ENCODE peak calls at places on chromosomes 4 and X, in eight cellular contexts. A is neural progenitor cell, X is cardiac muscle cell, L is natural killer cell, G is breast epithelium, F is nephron progenitor cell, K is astrocyte of the cerebellum, O is glutamatergic neuron. J is an unnamed sample.

GRCh38 chrX:47573334-47574095 is 8.7 kb upstream of the TIMP1 start:
- DNase-seq in A (peak), X (peak), L (no peak), G (no peak), F (peak), K (no peak), O (no peak), J (no peak)

GRCh38 chr4:76388160-76388908 is 32.6 kb downstream of the CCDC158 start:
- DNase-seq in A (no peak), X (peak), L (no peak), G (no peak), F (no peak), K (no peak), O (no peak), J (no peak)

GRCh38 chr4:77073106-77073858 is 2.5 kb downstream of the CCNI start:
- DNase-seq in A (no peak), X (peak), L (no peak), G (no peak), F (no peak), K (no peak), O (no peak), J (no peak)

GRCh38 chrX:129792586-129793291 is 13.0 kb downstream of the SASH3 start:
- DNase-seq in A (no peak), X (no peak), L (no peak), G (no peak), F (no peak), K (no peak), O (no peak), J (no peak)

GRCh38 chr4:95546866-95547707 is 1.7 kb downstream of the UNC5C start:
- DNase-seq in A (peak), X (no peak), L (no peak), G (no peak), F (peak), K (no peak), O (peak), J (no peak)

GRCh38 chr4:53012738-53013137 is 150.6 kb downstream of the RASL11B start:
- DNase-seq in A (no peak), X (peak), L (no peak), G (no peak), F (no peak), K (no peak), O (no peak), J (no peak)

GRCh38 chr4:2811830-2812599 is 19.1 kb downstream of the SH3BP2 start:
- DNase-seq in A (peak), X (peak), L (peak), G (no peak), F (peak), K (no peak), O (peak), J (no peak)

GRCh38 chrX:45428816-45429215 is 228.1 kb upstream of the DIPK2B start:
- DNase-seq in A (no peak), X (peak), L (no peak), G (no peak), F (no peak), K (peak), O (no peak), J (no peak)

GRCh38 chrX:6645216-6645615 is 110.3 kb upstream of the VCX3A start:
- DNase-seq in A (no peak), X (no peak), L (no peak), G (no peak), F (no peak), K (no peak), O (no peak), J (no peak)

GRCh38 chrX:28016823-28017222 is 35.6 kb upstream of the DCAF8L1 start:
- DNase-seq in A (no peak), X (no peak), L (no peak), G (no peak), F (no peak), K (no peak), O (no peak), J (no peak)

GRCh38 chr4:14583752-14584151 is 418.5 kb upstream of the CPEB2 start:
- DNase-seq in A (no peak), X (no peak), L (no peak), G (no peak), F (no peak), K (no peak), O (no peak), J (no peak)

GRCh38 chr4:138953962-138954371 is 61.6 kb upstream of the NOCT start:
- DNase-seq in A (no peak), X (peak), L (no peak), G (peak), F (no peak), K (peak), O (no peak), J (peak)

GRCh38 chr4:36241771-36242170 is 2.5 kb downstream of the ARAP2 start:
- DNase-seq in A (no peak), X (no peak), L (no peak), G (no peak), F (no peak), K (no peak), O (no peak), J (no peak)

GRCh38 chr4:154741877-154742851 is 1.6 kb upstream of the LRAT start:
- DNase-seq in A (peak), X (peak), L (no peak), G (no peak), F (peak), K (no peak), O (peak), J (no peak)

GRCh38 chr4:7719354-7720174 is 220.1 kb downstream of the AFAP1 start:
- DNase-seq in A (peak), X (peak), L (peak), G (no peak), F (peak), K (no peak), O (peak), J (no peak)

GRCh38 chr4:135249006-135249405 is 1047.4 kb upstream of the PABPC4L start:
- DNase-seq in A (peak), X (no peak), L (no peak), G (no peak), F (no peak), K (no peak), O (no peak), J (no peak)

GRCh38 chrX:103212749-103213457 is 2.0 kb upstream of the BEX4 start:
- DNase-seq in A (no peak), X (no peak), L (no peak), G (no peak), F (no peak), K (no peak), O (no peak), J (no peak)

GRCh38 chrX:103215037-103215767 is at the start of gene BEX4:
- DNase-seq in A (peak), X (peak), L (peak), G (peak), F (peak), K (peak), O (peak), J (peak)

GRCh38 chrX:103210056-103210455 is 4.9 kb upstream of the BEX4 start:
- DNase-seq in A (no peak), X (no peak), L (no peak), G (no peak), F (no peak), K (no peak), O (no peak), J (no peak)

GRCh38 chrX:103215768-103216085 is 819 bp downstream of the BEX4 start:
- DNase-seq in A (no peak), X (peak), L (no peak), G (no peak), F (no peak), K (no peak), O (no peak), J (no peak)

GRCh38 chrX:103211012-103211715 is 3.7 kb upstream of the BEX4 start:
- DNase-seq in A (peak), X (peak), L (no peak), G (no peak), F (peak), K (peak), O (peak), J (no peak)
- TF ChIP-seq CTCF in A (peak), X (peak), L (peak), G (no peak), F (peak), K (peak), O (no peak), J (peak)

GRCh38 chr4:72295966-72296557 is 264.3 kb downstream of the NPFFR2 start:
- DNase-seq in A (peak), X (peak), L (no peak), G (no peak), F (peak), K (peak), O (no peak), J (peak)
- TF ChIP-seq CTCF in A (peak), X (peak), L (no peak), G (peak), F (peak), K (peak), O (peak), J (peak)

GRCh38 chr4:16585053-16585452 is 313.4 kb downstream of the LDB2 start:
- DNase-seq in A (no peak), X (no peak), L (no peak), G (no peak), F (no peak), K (no peak), O (no peak), J (no peak)

GRCh38 chr4:16581117-16581516 is 317.3 kb downstream of the LDB2 start:
- DNase-seq in A (no peak), X (no peak), L (no peak), G (no peak), F (no peak), K (no peak), O (no peak), J (no peak)

GRCh38 chr4:16583764-16584163 is 314.7 kb downstream of the LDB2 start:
- DNase-seq in A (no peak), X (peak), L (no peak), G (no peak), F (no peak), K (no peak), O (no peak), J (no peak)

GRCh38 chr4:16582036-16582435 is 316.4 kb downstream of the LDB2 start:
- DNase-seq in A (no peak), X (no peak), L (no peak), G (no peak), F (no peak), K (no peak), O (no peak), J (no peak)

GRCh38 chr4:16582526-16582925 is 315.9 kb downstream of the LDB2 start:
- DNase-seq in A (peak), X (no peak), L (no peak), G (no peak), F (peak), K (no peak), O (peak), J (no peak)
- TF ChIP-seq CTCF in A (peak), X (peak), L (no peak), G (no peak), F (no peak), K (no peak), O (no peak), J (peak)

DNA sequence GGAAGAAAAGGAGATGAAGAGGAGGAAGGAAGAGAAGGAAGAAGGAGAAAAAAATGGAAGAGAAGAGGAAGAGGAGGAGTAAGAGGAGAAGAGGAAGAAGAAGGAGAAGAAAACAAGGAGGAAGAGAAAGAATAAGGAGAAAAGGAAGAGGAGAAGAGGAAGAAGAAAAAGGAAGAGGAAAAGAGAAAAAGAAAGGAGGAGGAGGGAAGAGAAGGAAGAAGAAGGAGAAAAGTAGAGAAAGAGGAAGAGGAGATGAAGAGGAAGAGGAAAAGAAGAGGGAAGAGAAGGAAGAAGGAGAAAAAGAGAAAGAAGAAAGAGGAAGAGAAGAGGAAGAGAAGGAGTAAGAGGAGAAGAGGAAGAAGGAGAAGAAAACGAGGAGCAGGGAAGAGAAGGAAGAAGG is 11.8 kb upstream of the LEF1 start:
- DNase-seq in A (no peak), X (no peak), L (no peak), G (no peak), F (no peak), K (no peak), O (no peak), J (no peak)
- TF ChIP-seq CTCF in A (no peak), X (no peak), L (peak), G (no peak), F (no peak), K (no peak), O (no peak), J (no peak)

GRCh38 chr4:5813882-5814255 is 79.0 kb downstream of the CRMP1 start:
- DNase-seq in A (no peak), X (no peak), L (no peak), G (no peak), F (no peak), K (no peak), O (no peak), J (no peak)

GRCh38 chr4:5810151-5810550 is 82.7 kb downstream of the CRMP1 start:
- DNase-seq in A (no peak), X (no peak), L (no peak), G (no peak), F (no peak), K (no peak), O (no peak), J (no peak)

GRCh38 chr4:5814421-5814820 is 78.5 kb downstream of the CRMP1 start:
- DNase-seq in A (no peak), X (no peak), L (no peak), G (no peak), F (no peak), K (no peak), O (no peak), J (no peak)

GRCh38 chr4:5810770-5811430 is 82.0 kb downstream of the CRMP1 start:
- DNase-seq in A (no peak), X (no peak), L (no peak), G (no peak), F (no peak), K (no peak), O (no peak), J (no peak)

DNA sequence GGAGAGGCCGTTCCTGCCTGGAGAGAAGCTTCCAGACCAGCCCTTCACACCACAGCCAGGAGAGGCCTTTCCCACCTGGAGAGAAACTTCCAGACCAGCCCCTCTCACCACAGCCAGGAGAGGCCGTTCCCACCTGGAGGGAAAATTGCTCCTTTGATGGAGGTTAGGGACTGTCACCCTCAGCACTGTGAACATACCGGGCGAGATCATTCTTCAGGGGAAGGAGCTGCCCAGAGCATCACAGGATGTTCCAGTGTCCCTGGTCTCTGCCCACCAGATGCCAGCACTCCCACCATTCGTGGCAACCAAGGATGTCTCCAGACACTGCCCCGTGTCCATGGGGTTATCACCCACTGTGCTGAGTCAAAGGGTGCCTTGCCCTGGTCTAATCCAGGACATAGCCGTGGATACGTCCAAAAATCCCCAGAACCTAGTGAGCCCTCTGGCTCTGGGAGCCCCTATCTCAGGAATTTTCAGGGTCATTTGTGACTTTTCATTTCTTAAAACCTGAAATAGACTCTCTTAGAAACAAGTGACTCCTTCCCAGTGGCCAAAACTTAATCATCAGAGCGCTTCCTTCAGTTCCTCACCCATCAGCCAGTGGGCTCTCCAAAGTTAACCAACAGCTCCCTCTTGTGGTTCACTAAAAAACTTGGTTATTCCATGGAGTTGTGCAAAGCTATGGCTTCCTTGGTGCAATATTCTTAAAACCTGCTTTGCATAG is 80.2 kb downstream of the CRMP1 start:
- DNase-seq in A (peak), X (peak), L (no peak), G (no peak), F (peak), K (peak), O (no peak), J (peak)
- TF ChIP-seq CTCF in A (peak), X (peak), L (peak), G (peak), F (peak), K (peak), O (peak), J (peak)